ENCODE peak calls at places on chromosomes 11 and 22, in ten cellular contexts. O is cardiac muscle cell, V is pancreas, K is lower lobe of right lung, L is coronary artery, Q is stomach, B is OCI-LY7, I is tibial nerve, E is body of pancreas, G is mammary epithelial cell. C is an unnamed sample.
A peak's percentile ranks its signal among the peaks of the same experiment; 100 is the strongest.

GRCh38 chr11:35539781-35540281 is 14.4 kb upstream of the PAMR1 start:
- DNase-seq in O (peak; percentile 97), V (no peak), K (no peak), L (no peak), Q (no peak), B (no peak), I (peak; percentile 59), E (peak; percentile 28), G (peak; percentile 70), C (no peak)

GRCh38 chr22:21009638-21010425 is 5.1 kb upstream of the P2RX6 start:
- DNase-seq in O (peak; percentile 63), V (peak; percentile 50), K (no peak), L (no peak), Q (peak; percentile 48), B (peak; percentile 62), I (no peak), E (peak; percentile 55), G (peak; percentile 58), C (no peak)

GRCh38 chr11:1832181-1832988 is 2.4 kb upstream of the SYT8 start:
- DNase-seq in O (peak; percentile 35), V (peak; percentile 92), K (peak; percentile 70), L (no peak), Q (peak; percentile 68), B (peak; percentile 58), I (no peak), E (peak; percentile 54), G (no peak), C (peak; percentile 54)

GRCh38 chr22:42357221-42357620 is 75.0 kb downstream of the NFAM1 start:
- DNase-seq in O (no peak), V (no peak), K (no peak), L (no peak), Q (no peak), B (no peak), I (no peak), E (peak; percentile 8), G (peak; percentile 51), C (no peak)

GRCh38 chr22:23557036-23557435 is 23.1 kb downstream of the IGLL1 start:
- DNase-seq in O (no peak), V (no peak), K (no peak), L (no peak), Q (no peak), B (no peak), I (no peak), E (no peak), G (no peak), C (no peak)

GRCh38 chr11:68798221-68798813 is 43.4 kb downstream of the CPT1A start:
- DNase-seq in O (peak; percentile 31), V (peak; percentile 72), K (no peak), L (no peak), Q (no peak), B (peak; percentile 37), I (peak; percentile 35), E (no peak), G (no peak), C (peak; percentile 24)

GRCh38 chr11:11148104-11148509 is 204.9 kb downstream of the CSNK2A3 start:
- DNase-seq in O (peak; percentile 93), V (no peak), K (peak; percentile 64), L (peak; percentile 93), Q (no peak), B (no peak), I (peak; percentile 63), E (peak; percentile 70), G (peak; percentile 65), C (peak; percentile 55)

GRCh38 chr11:120061761-120062560 is 76.0 kb downstream of the TRIM29 start:
- DNase-seq in O (peak; percentile 24), V (no peak), K (no peak), L (peak; percentile 59), Q (no peak), B (no peak), I (no peak), E (no peak), G (no peak), C (no peak)

GRCh38 chr22:38402204-38402603 is 52.8 kb downstream of the KCNJ4 start:
- DNase-seq in O (no peak), V (no peak), K (no peak), L (no peak), Q (no peak), B (no peak), I (no peak), E (no peak), G (no peak), C (no peak)

GRCh38 chr11:117970400-117971024 is 15.7 kb upstream of the IL10RA start:
- DNase-seq in O (peak; percentile 51), V (no peak), K (no peak), L (no peak), Q (no peak), B (no peak), I (no peak), E (no peak), G (peak; percentile 71), C (no peak)

GRCh38 chr11:45238724-45239123 is 47.4 kb downstream of the SYT13 start:
- DNase-seq in O (peak; percentile 74), V (no peak), K (no peak), L (no peak), Q (no peak), B (no peak), I (no peak), E (no peak), G (peak; percentile 31), C (no peak)

GRCh38 chr11:73176145-73176891 is 34.2 kb upstream of the FCHSD2 start:
- DNase-seq in O (no peak), V (no peak), K (no peak), L (no peak), Q (no peak), B (peak; percentile 48), I (no peak), E (no peak), G (no peak), C (no peak)

GRCh38 chr22:50276143-50276542 is 6.0 kb upstream of the MAPK11 start:
- DNase-seq in O (peak; percentile 72), V (peak; percentile 76), K (peak; percentile 88), L (peak; percentile 91), Q (peak; percentile 81), B (peak; percentile 86), I (peak; percentile 22), E (peak; percentile 59), G (no peak), C (no peak)

GRCh38 chr11:62497132-62497915 is 49.3 kb downstream of the AHNAK start:
- DNase-seq in O (peak; percentile 74), V (no peak), K (no peak), L (no peak), Q (peak; percentile 28), B (peak; percentile 26), I (no peak), E (no peak), G (peak; percentile 84), C (no peak)

GRCh38 chr11:110431212-110432073 is 1.7 kb downstream of the FDX1 start:
- DNase-seq in O (peak; percentile 30), V (no peak), K (no peak), L (no peak), Q (no peak), B (peak; percentile 48), I (no peak), E (no peak), G (peak; percentile 25), C (no peak)

DNA sequence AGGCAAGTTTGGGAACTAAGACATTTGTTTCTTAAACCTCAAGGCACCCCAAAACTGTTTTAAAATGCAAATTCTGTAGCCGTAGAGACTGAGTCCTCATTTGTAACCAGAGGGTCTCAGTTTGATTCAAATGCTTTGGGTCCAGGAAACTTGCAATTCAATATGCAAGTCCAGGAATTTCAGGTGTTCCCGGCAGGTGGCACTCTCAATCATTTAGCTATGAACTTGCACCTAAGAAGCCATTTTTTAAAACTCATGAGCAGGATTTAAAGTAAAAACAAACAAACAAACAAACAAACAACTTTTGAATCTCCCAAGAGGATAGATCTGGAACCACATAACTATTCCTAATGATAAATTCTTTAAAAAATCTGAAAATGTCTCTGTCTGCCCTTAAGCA is 8.7 kb upstream of the ABTB2 start:
- DNase-seq in O (no peak), V (no peak), K (peak; percentile 54), L (no peak), Q (peak; percentile 50), B (no peak), I (no peak), E (peak; percentile 50), G (no peak), C (no peak)
- TF ChIP-seq CTCF in O (peak; percentile 16), V (no peak), K (peak; percentile 29), L (no peak), Q (no peak), B (no peak), I (no peak), E (peak; percentile 65), G (peak; percentile 53), C (no peak)

DNA sequence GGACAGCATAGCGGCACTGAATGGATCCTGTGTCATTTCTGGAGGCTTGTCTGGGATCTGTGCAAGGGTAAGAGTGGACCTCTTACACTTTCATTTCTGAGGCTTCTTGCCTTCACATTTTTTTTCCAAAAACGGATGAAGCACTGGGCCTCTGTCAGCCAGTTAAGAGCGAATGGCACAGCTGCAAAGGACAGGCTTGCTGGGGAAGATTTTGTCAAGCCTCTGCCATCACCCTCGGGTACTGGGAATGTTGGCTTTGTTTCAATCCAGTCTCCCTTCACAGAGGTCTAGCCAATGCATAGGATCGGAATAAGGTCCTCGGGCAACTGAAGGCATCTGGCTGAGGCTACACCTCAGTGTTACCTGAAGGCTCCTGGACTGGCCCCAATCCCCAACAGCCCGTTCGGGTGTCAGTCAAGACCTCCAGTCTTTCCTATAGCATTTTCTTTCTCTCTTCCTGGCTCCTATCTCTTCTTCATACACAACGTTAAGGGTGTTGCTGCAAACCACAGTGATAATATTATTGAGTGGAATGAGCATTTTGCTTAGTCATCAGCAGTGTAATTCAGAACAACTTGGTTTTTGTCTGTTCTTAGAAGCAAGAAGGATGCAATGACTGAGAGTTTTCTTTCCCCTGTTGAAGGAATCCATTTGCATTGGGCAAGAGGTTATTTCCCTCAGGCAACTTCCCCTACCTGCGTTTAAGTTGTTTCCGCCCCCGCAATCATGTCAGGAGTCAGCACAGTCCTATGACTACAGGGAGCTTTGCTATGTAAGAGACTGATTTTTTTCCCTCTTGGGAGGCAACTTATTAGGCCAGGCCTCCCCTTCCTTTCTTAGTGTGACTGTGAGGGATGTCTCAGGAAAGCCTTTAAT is 22.8 kb downstream of the NPAT start:
- DNase-seq in O (peak; percentile 82), V (no peak), K (peak; percentile 69), L (no peak), Q (no peak), B (no peak), I (no peak), E (no peak), G (peak; percentile 97), C (no peak)
- H3K27ac ChIP-seq in O (no peak overlapping the region), V (no peak overlapping the region), K (no peak overlapping the region), L (no peak overlapping the region), Q (no peak overlapping the region), B (no peak overlapping the region), I (no peak overlapping the region), E (no peak overlapping the region), G (peak overlapping the region; percentile 78), C (no peak overlapping the region)

GRCh38 chr11:96341237-96342130 is 1.5 kb downstream of the MAML2 start:
- DNase-seq in O (peak; percentile 61), V (peak; percentile 64), K (peak; percentile 70), L (peak; percentile 78), Q (peak; percentile 60), B (peak; percentile 37), I (peak; percentile 49), E (peak; percentile 36), G (peak; percentile 46), C (peak; percentile 53)
- TF ChIP-seq CTCF in O (peak; percentile 51), V (no peak), K (peak; percentile 59), L (no peak), Q (no peak), B (peak; percentile 73), I (peak; percentile 58), E (peak; percentile 44), G (peak; percentile 46), C (peak; percentile 53)

DNA sequence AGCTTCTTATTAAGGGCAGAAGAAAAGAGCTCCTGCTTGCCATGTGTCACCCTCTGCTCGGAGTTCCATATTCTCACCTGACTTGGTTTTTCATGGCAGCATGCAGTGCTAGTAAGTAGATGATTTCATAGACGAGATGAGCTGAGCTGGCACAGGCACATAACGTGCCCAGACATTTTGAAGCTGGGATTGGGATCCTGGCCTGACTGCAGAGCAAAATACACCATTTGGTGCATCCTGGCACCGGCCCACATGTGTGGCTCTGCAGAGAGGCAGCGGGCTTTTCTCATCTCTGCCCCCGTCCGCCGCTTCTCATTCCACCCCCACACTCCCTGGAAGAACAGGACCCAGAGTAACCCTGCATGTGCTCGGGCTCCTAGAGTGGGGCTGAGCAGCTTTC is 24.8 kb downstream of the FAM118A start:
- DNase-seq in O (no peak), V (no peak), K (no peak), L (no peak), Q (no peak), B (no peak), I (no peak), E (no peak), G (no peak), C (no peak)
- H3K27ac ChIP-seq in O (peak overlapping the region; percentile 71), V (no peak overlapping the region), K (no peak overlapping the region), L (no peak overlapping the region), Q (peak overlapping the region; percentile 84), B (no peak overlapping the region), I (no peak overlapping the region), E (no peak overlapping the region), G (peak overlapping the region; percentile 17), C (no peak overlapping the region)